ENCODE peak calls at places on chromosome 11, in seven cellular contexts. S, W, X, F, N, Q and E are unnamed samples.

GRCh38 chr11:27395556-27396258 is 32.7 kb upstream of the CCDC34 start:
- DNase-seq in S (no peak), W (no peak), X (no peak), F (no peak), N (no peak), Q (peak; percentile 95), E (peak; percentile 53)

GRCh38 chr11:108775324-108775723 is 110.5 kb downstream of the DDX10 start:
- DNase-seq in S (no peak), W (no peak), X (no peak), F (no peak), N (no peak), Q (peak; percentile 25), E (peak; percentile 26)

GRCh38 chr11:19164230-19164855 is 37.4 kb downstream of the CSRP3 start:
- DNase-seq in S (no peak), W (no peak), X (no peak), F (no peak), N (no peak), Q (no peak), E (no peak)

GRCh38 chr11:13269775-13270174 is 7.8 kb upstream of the BMAL1 start:
- DNase-seq in S (no peak), W (no peak), X (no peak), F (no peak), N (no peak), Q (no peak), E (no peak)

GRCh38 chr11:105224859-105225258 is 85.3 kb upstream of the CARD18 start:
- DNase-seq in S (no peak), W (no peak), X (no peak), F (no peak), N (no peak), Q (no peak), E (no peak)

GRCh38 chr11:69133251-69133650 is 22.5 kb upstream of the SMIM38 start:
- DNase-seq in S (no peak), W (no peak), X (no peak), F (no peak), N (no peak), Q (no peak), E (no peak)

GRCh38 chr11:10459029-10459970 is 4.2 kb downstream of the AMPD3 start:
- DNase-seq in S (no peak), W (no peak), X (peak; percentile 27), F (no peak), N (peak; percentile 80), Q (no peak), E (no peak)

GRCh38 chr11:19253149-19253540 is 12.4 kb upstream of the E2F8 start:
- DNase-seq in S (no peak), W (no peak), X (no peak), F (no peak), N (no peak), Q (no peak), E (no peak)

GRCh38 chr11:97972731-97973130 is 1048.0 kb upstream of the CNTN5 start:
- DNase-seq in S (no peak), W (no peak), X (no peak), F (no peak), N (no peak), Q (no peak), E (no peak)

GRCh38 chr11:134449713-134450112 is 37.7 kb upstream of the B3GAT1 start:
- DNase-seq in S (peak; percentile 4), W (no peak), X (no peak), F (peak; percentile 46), N (no peak), Q (no peak), E (peak; percentile 50)

GRCh38 chr11:10778217-10778970 is 27.3 kb downstream of the CTR9 start:
- DNase-seq in S (no peak), W (peak; percentile 78), X (no peak), F (no peak), N (no peak), Q (no peak), E (no peak)

GRCh38 chr11:69075421-69076128 is 26.8 kb downstream of the TPCN2 start:
- DNase-seq in S (peak; percentile 82), W (no peak), X (no peak), F (no peak), N (no peak), Q (no peak), E (no peak)

GRCh38 chr11:78961186-78961782 is 386.6 kb upstream of the NARS2 start:
- DNase-seq in S (peak; percentile 15), W (peak; percentile 66), X (peak; percentile 21), F (peak; percentile 57), N (no peak), Q (no peak), E (peak; percentile 82)

GRCh38 chr11:72814139-72814830 is at the start of gene ATG16L2:
- DNase-seq in S (peak; percentile 68), W (peak; percentile 98), X (peak; percentile 92), F (peak; percentile 50), N (no peak), Q (peak; percentile 64), E (peak; percentile 93)

GRCh38 chr11:29231586-29231985 is 785.2 kb downstream of the KCNA4 start:
- DNase-seq in S (no peak), W (no peak), X (no peak), F (no peak), N (no peak), Q (no peak), E (no peak)

GRCh38 chr11:75280770-75281468 is 40.3 kb downstream of the TPBGL start:
- DNase-seq in S (no peak), W (no peak), X (no peak), F (no peak), N (no peak), Q (no peak), E (no peak)

GRCh38 chr11:104956528-104956927 is 11.8 kb downstream of the CASP4 start:
- DNase-seq in S (no peak), W (no peak), X (no peak), F (no peak), N (no peak), Q (peak; percentile 63), E (peak; percentile 26)

GRCh38 chr11:20159680-20160381 is 444 bp downstream of the DBX1 start:
- DNase-seq in S (no peak), W (peak; percentile 46), X (no peak), F (no peak), N (no peak), Q (no peak), E (no peak)

DNA sequence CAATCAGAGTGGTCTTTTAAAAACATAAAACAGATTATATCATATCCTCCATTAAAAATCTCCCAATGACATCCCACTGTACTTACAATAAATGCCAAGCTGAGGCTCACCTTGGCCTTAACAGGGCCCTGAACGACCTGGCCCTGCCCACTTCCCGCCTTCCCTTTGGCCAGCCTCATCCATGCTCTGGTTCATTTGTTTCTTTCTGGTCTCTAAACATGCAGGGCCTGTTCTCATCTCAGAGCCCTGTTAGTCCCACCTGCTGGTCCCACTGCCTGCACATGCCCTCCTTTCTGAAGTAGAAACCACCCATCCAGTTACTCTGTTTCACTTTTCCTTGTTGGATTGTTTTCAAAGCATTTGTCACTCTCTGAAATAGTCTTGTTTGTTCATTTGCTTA is 227.4 kb downstream of the INSC start:
- DNase-seq in S (no peak), W (no peak), X (no peak), F (no peak), N (no peak), Q (no peak), E (no peak)
- TF ChIP-seq JUND in S (no peak), W (no peak), X (no peak), F (no peak), N (no peak), Q (no peak), E (no peak)

GRCh38 chr11:18011633-18012313 is 1.1 kb downstream of the SERGEF start:
- DNase-seq in S (no peak), W (peak; percentile 16), X (peak; percentile 18), F (no peak), N (no peak), Q (peak; percentile 21), E (no peak)
- TF ChIP-seq JUND in S (no peak), W (no peak), X (no peak), F (no peak), N (no peak), Q (no peak), E (no peak)

DNA sequence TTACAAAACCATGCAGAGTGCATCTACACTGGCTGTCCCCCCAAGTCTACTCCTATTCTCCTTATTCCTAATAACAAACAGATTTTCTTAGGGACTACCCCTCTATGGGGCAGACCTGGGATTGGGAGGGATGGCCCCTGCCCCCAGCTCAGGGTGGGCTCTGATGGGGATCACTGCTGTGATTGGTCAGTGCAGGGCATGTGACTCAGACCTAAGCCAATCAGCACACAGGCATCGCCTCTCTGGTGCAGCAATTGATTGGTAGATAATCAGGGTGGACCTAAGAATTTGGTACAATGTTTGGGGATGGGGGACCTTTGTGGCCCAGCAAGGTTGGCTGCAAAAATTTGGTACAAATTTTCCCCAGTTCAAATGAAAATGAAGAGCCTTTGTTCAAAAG is 57.2 kb upstream of the SHANK2 start:
- DNase-seq in S (no peak), W (no peak), X (peak; percentile 65), F (no peak), N (no peak), Q (no peak), E (no peak)
- TF ChIP-seq JUND in S (no peak), W (no peak), X (no peak), F (no peak), N (no peak), Q (no peak), E (no peak)

DNA sequence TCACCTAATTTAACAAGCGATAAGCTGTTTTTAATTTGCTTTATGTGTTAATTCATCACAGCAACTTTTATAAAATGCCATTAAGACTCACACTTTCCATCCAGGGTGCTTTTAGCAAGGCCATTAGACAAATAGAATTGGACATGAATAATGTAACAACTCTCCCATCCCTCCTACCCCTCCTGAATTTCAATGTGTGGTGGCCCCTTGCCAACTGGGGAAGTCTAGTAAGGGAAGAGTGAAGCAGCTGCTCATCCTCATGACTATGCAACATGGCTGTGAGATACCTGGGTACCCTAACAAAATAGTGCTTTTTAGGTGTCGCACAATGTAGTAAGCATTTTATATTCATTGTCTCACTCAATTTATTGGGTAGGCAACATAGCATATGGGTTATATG is 259.7 kb upstream of the CCDC90B start:
- DNase-seq in S (no peak), W (no peak), X (no peak), F (no peak), N (no peak), Q (no peak), E (no peak)
- TF ChIP-seq JUND in S (no peak), W (no peak), X (no peak), F (no peak), N (no peak), Q (no peak), E (no peak)

GRCh38 chr11:64536396-64536935 is 54.6 kb upstream of the SLC22A12 start:
- DNase-seq in S (no peak), W (no peak), X (no peak), F (no peak), N (no peak), Q (no peak), E (no peak)
- TF ChIP-seq JUND in S (no peak), W (no peak), X (no peak), F (no peak), N (no peak), Q (no peak), E (no peak)